ENCODE peak calls at places on chromosomes 6 and 20, in four cellular contexts. K, Z, W and V are unnamed samples.

GRCh38 chr6:40504274-40504673 is 82.9 kb downstream of the LRFN2 start:
- DNase-seq in Z (no peak), K (no peak), W (no peak), V (no peak)

GRCh38 chr6:26520088-26520839 is 17.9 kb upstream of the HMGN4 start:
- DNase-seq in W (peak; percentile 84), K (peak; percentile 61), Z (no peak), V (no peak)

GRCh38 chr6:163001341-163001740 is 273.6 kb downstream of the PACRG start:
- DNase-seq in Z (no peak), K (no peak), W (no peak), V (no peak)

GRCh38 chr6:136987526-136987925 is 57.2 kb downstream of the IL20RA start:
- DNase-seq in Z (no peak), K (no peak), W (no peak), V (no peak)

GRCh38 chr20:40218296-40218955 is 470.6 kb downstream of the MAFB start:
- DNase-seq in Z (no peak), K (no peak), W (no peak), V (no peak)

GRCh38 chr6:53205778-53206177 is 57.1 kb upstream of the GCM1 start:
- DNase-seq in W (no peak), Z (no peak), K (no peak), V (no peak)

GRCh38 chr20:3046677-3047462 is 1.0 kb downstream of the MRPS26 start:
- DNase-seq in Z (no peak), W (no peak), K (no peak), V (peak; percentile 73)

GRCh38 chr6:155264704-155265320 is 999 bp downstream of the CLDN20 start:
- DNase-seq in K (no peak), Z (no peak), W (no peak), V (no peak)

GRCh38 chr20:57224641-57225138 is 41.8 kb downstream of the BMP7 start:
- DNase-seq in K (no peak), W (no peak), Z (no peak), V (no peak)

GRCh38 chr6:30700340-30700739 is 9.6 kb upstream of the NRM start:
- DNase-seq in Z (no peak), K (no peak), W (no peak), V (peak; percentile 32)

GRCh38 chr6:132272776-132273175 is 128.5 kb downstream of the MOXD1 start:
- DNase-seq in Z (no peak), W (no peak), K (no peak), V (no peak)

GRCh38 chr20:14612389-14612788 is 275.0 kb upstream of the FLRT3 start:
- DNase-seq in Z (no peak), W (no peak), K (no peak), V (no peak)

GRCh38 chr6:108748063-108748462 is 100.2 kb upstream of the ARMC2 start:
- DNase-seq in K (no peak), Z (no peak), W (no peak), V (no peak)

GRCh38 chr20:56222945-56223344 is 25.6 kb upstream of the MC3R start:
- DNase-seq in W (no peak), K (peak; percentile 37), Z (no peak), V (no peak)

GRCh38 chr6:144158133-144158532 is 7.8 kb downstream of the STX11 start:
- DNase-seq in K (peak; percentile 38), W (no peak), Z (no peak), V (peak; percentile 74)

GRCh38 chr6:6218246-6219085 is 102.0 kb downstream of the F13A1 start:
- DNase-seq in W (no peak), K (no peak), Z (no peak), V (no peak)

GRCh38 chr6:24313477-24314141 is 44.2 kb downstream of the DCDC2 start:
- DNase-seq in W (no peak), K (no peak), Z (no peak), V (peak; percentile 66)

GRCh38 chr6:119350202-119351004 is 842 bp upstream of the MAN1A1 start:
- DNase-seq in W (no peak), K (no peak), Z (peak; percentile 22), V (peak; percentile 31)

GRCh38 chr6:119348308-119349040 is 1.1 kb downstream of the MAN1A1 start:
- DNase-seq in Z (peak; percentile 48), K (no peak), W (peak; percentile 71), V (peak; percentile 66)

GRCh38 chr6:119349041-119349340 is 570 bp downstream of the MAN1A1 start:
- DNase-seq in Z (no peak), K (no peak), W (no peak), V (no peak)

GRCh38 chr6:119349341-119350201 is at the start of gene MAN1A1:
- DNase-seq in K (peak; percentile 70), W (peak; percentile 96), Z (peak; percentile 93), V (peak; percentile 92)

DNA sequence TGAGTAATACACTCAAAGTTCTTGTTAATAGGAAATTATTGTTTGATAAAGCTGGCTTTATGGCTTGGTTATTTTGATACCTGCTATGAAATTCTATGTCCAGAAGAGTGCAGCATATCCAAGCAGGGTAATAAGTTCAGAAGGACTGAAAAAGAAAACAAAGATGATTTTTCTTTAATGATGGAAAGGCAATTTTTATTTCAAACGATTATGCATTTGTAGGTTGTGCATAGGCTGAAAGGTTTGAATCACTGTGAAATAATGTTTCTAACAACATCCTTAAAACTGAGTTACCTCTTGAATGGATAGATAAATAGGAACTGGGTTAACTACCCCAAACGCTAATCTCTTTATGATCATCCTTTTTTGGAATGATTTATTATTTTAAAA is 1.4 kb upstream of the MAN1A1 start:
- DNase-seq in W (no peak), K (no peak), Z (no peak), V (no peak)
- TF ChIP-seq CTCF in W (peak; percentile 11), K (no peak), Z (peak; percentile 51), V (peak; percentile 35)

GRCh38 chr6:20403080-20403765 is 1.5 kb downstream of the E2F3 start:
- DNase-seq in W (peak; percentile 91), K (peak; percentile 76), Z (peak; percentile 92), V (peak; percentile 89)

GRCh38 chr6:20401403-20402180 is at the start of gene E2F3:
- DNase-seq in W (peak; percentile 100), Z (peak; percentile 100), K (peak; percentile 100), V (peak; percentile 100)

GRCh38 chr6:20402181-20403079 is 751 bp downstream of the E2F3 start:
- DNase-seq in K (no peak), Z (peak; percentile 51), W (peak; percentile 67), V (peak; percentile 72)

GRCh38 chr6:20404641-20405032 is 3.0 kb downstream of the E2F3 start:
- DNase-seq in W (no peak), K (no peak), Z (peak; percentile 64), V (peak; percentile 88)

DNA sequence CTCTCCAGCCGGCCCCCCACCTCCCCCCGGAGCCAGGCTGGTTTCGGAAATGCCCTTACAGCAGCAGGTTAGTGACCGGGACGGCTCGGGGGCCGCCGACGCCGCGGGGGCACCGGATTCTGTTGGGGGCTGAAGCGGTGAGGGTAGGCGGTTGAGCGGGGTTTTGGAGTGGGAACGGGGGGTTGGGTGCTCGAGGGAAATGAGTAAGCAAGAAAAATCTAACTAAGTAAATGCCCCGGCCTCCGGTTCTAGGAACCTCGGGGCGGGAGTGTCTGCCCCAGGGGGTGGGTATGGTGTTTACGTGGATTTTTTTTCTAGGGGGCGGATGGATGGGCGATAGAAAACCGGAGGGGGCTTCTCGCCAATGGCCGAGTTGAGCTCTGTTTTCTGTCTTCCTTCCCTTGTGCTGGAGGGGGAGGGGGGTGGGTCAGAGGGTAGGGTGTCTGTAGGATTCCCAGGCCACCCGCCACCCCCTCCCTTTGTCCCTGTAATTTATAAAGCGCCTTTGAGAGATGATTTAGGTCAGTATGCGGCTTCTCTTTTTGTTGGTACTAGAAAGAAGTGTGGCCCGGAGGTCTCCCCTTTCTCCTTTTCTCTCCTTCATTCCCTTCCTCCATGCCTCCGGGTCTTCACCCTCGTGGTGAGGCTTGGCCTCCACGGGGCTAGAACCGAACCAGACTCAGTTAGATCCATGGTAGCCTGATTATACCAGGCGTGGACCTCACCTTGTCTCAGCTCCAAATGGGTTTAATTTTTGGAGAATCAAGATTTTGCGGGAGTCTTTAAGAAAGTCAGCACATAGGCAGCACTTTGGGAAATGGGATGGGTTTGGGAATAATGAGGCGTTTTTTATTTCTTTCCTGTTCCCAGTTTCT is 2.3 kb downstream of the E2F3 start:
- DNase-seq in Z (peak; percentile 22), W (no peak), K (no peak), V (peak; percentile 69)
- TF ChIP-seq POLR2AphosphoS5 in Z (no peak), W (no peak), K (no peak), V (no peak)

GRCh38 chr6:149043476-149044130 is 273.9 kb upstream of the TAB2 start:
- DNase-seq in Z (no peak), K (no peak), W (no peak), V (peak; percentile 72)
- TF ChIP-seq CTCF in Z (no peak), K (no peak), W (no peak), V (peak; percentile 72)

GRCh38 chr6:67790569-67790968 is 844.5 kb upstream of the ADGRB3 start:
- DNase-seq in K (no peak), Z (no peak), W (no peak), V (no peak)
- TF ChIP-seq POLR2AphosphoS5 in K (no peak), Z (no peak), W (no peak), V (no peak)